ENCODE peak calls at places on chromosomes 5 and 9, in ten cellular contexts. N is mesendoderm; P is kidney; B is cardiac muscle cell; R is upper lobe of right lung; S is tibial artery; H is IMR-90; J is heart right ventricle; U is CD8-positive, alpha-beta T cell; W is H1. Z is an unnamed sample.
A peak's percentile ranks its signal among the peaks of the same experiment; 100 is the strongest.

GRCh38 chr9:89309608-89310485 is 1.1 kb upstream of the CKS2 start:
- DNase-seq in H (no peak), N (peak; percentile 88), U (no peak), R (no peak), B (peak; percentile 38), W (no peak), S (no peak), J (no peak), P (no peak), Z (no peak)

GRCh38 chr5:141692533-141692888 is 10.5 kb upstream of the ARAP3 start:
- DNase-seq in W (no peak), R (no peak), H (no peak), U (no peak), P (no peak), B (no peak), J (no peak), S (no peak), N (no peak), Z (no peak)

GRCh38 chr5:72438141-72438540 is 69.1 kb downstream of the ZNF366 start:
- DNase-seq in B (no peak), H (peak; percentile 27), W (no peak), S (no peak), U (no peak), J (no peak), N (peak; percentile 18), R (no peak), P (no peak), Z (peak; percentile 55)

GRCh38 chr9:133131506-133131905 is 10.5 kb upstream of the RALGDS start:
- DNase-seq in S (no peak), P (no peak), N (no peak), J (no peak), R (no peak), B (no peak), U (no peak), W (no peak), H (no peak), Z (no peak)

GRCh38 chr9:20024159-20024571 is 235.3 kb upstream of the SLC24A2 start:
- DNase-seq in J (no peak), W (no peak), U (no peak), B (no peak), N (peak; percentile 25), P (no peak), H (peak; percentile 37), R (no peak), S (no peak), Z (no peak)

GRCh38 chr9:98530806-98531386 is 177.8 kb downstream of the GABBR2 start:
- DNase-seq in B (no peak), R (no peak), S (no peak), U (no peak), N (no peak), H (no peak), J (no peak), W (no peak), P (no peak), Z (no peak)

GRCh38 chr5:15834596-15835245 is 334.7 kb downstream of the FBXL7 start:
- DNase-seq in B (peak; percentile 68), W (no peak), J (no peak), P (no peak), R (no peak), H (peak; percentile 91), U (no peak), N (peak; percentile 34), S (no peak), Z (peak; percentile 92)

GRCh38 chr5:139140631-139141071 is 57.5 kb downstream of the SIL1 start:
- DNase-seq in R (no peak), N (no peak), B (no peak), U (no peak), P (no peak), H (peak; percentile 30), W (no peak), S (peak; percentile 36), J (no peak), Z (no peak)

GRCh38 chr5:60161340-60161934 is 267.9 kb upstream of the PDE4D start:
- DNase-seq in P (no peak), R (no peak), N (peak; percentile 51), U (no peak), B (peak; percentile 55), J (no peak), S (no peak), W (no peak), H (peak; percentile 19), Z (peak; percentile 53)

GRCh38 chr5:32843532-32843895 is 132.4 kb downstream of the NPR3 start:
- DNase-seq in B (no peak), N (no peak), W (no peak), S (no peak), U (no peak), J (no peak), P (no peak), H (no peak), R (no peak), Z (no peak)

GRCh38 chr5:72108200-72109050 is 1.1 kb downstream of the MAP1B start:
- DNase-seq in J (peak; percentile 86), P (peak; percentile 86), S (peak; percentile 86), W (no peak), B (peak; percentile 78), U (no peak), N (peak; percentile 90), R (peak; percentile 66), H (peak; percentile 67), Z (peak; percentile 55)

GRCh38 chr5:553874-554273 is 29.6 kb upstream of the SLC9A3 start:
- DNase-seq in P (no peak), B (no peak), N (peak; percentile 29), R (no peak), S (peak; percentile 5), J (no peak), W (no peak), U (peak; percentile 37), H (no peak), Z (peak; percentile 57)

GRCh38 chr9:88303785-88304495 is 84.3 kb upstream of the SPIN1 start:
- DNase-seq in R (no peak), H (peak; percentile 58), B (no peak), P (no peak), J (no peak), W (no peak), S (no peak), U (no peak), N (no peak), Z (peak; percentile 25)

GRCh38 chr9:12854218-12854617 is 79.4 kb downstream of the LURAP1L start:
- DNase-seq in H (no peak), U (no peak), J (no peak), P (no peak), B (no peak), S (no peak), N (no peak), R (no peak), W (no peak), Z (peak; percentile 78)

GRCh38 chr9:12851331-12851730 is 76.5 kb downstream of the LURAP1L start:
- DNase-seq in R (no peak), W (no peak), N (no peak), J (no peak), S (no peak), U (no peak), H (no peak), B (no peak), P (no peak), Z (no peak)

GRCh38 chr9:12855066-12855465 is 80.2 kb downstream of the LURAP1L start:
- DNase-seq in W (no peak), S (no peak), R (no peak), J (no peak), P (no peak), B (no peak), N (no peak), H (no peak), U (no peak), Z (no peak)

GRCh38 chr9:12849486-12850010 is 74.7 kb downstream of the LURAP1L start:
- DNase-seq in R (no peak), S (no peak), H (peak; percentile 45), B (no peak), P (no peak), W (no peak), U (no peak), J (no peak), N (no peak), Z (peak; percentile 39)

DNA sequence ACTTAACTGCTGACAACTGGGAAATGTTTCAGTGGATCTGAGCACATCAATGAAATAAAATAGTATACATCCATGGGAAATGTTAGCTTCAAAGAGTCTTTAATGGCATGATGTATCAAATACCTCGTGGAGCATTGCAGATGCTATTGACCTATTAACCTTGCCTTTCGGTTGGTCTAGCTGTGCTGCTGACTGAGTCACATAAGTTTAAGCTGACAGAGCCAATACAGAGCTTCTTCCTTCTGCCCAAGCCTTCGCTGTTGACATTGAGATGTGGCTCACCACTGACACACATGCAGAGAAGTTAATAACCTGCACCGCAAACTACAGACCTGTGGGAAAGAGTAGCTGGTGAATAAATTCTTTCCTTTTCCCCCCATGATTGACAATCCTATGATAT is 78.2 kb downstream of the LURAP1L start:
- DNase-seq in S (no peak), B (no peak), J (no peak), W (no peak), U (no peak), P (no peak), H (peak; percentile 26), N (no peak), R (no peak), Z (peak; percentile 90)
- H3K27ac ChIP-seq in S (no peak overlapping the region), B (no peak overlapping the region), J (no peak overlapping the region), W (no peak overlapping the region), U (no peak overlapping the region), P (no peak overlapping the region), H (no peak overlapping the region), N (no peak overlapping the region), R (no peak overlapping the region), Z (peak overlapping the region; percentile 100)

GRCh38 chr5:98827862-98828261 is 54.4 kb downstream of the RGMB start:
- DNase-seq in H (no peak), W (no peak), J (no peak), N (no peak), S (no peak), U (no peak), R (no peak), P (no peak), B (no peak), Z (no peak)
- H3K27ac ChIP-seq in H (no peak overlapping the region), W (no peak overlapping the region), J (no peak overlapping the region), N (no peak overlapping the region), S (no peak overlapping the region), U (no peak overlapping the region), R (no peak overlapping the region), P (no peak overlapping the region), B (no peak overlapping the region), Z (no peak overlapping the region)

DNA sequence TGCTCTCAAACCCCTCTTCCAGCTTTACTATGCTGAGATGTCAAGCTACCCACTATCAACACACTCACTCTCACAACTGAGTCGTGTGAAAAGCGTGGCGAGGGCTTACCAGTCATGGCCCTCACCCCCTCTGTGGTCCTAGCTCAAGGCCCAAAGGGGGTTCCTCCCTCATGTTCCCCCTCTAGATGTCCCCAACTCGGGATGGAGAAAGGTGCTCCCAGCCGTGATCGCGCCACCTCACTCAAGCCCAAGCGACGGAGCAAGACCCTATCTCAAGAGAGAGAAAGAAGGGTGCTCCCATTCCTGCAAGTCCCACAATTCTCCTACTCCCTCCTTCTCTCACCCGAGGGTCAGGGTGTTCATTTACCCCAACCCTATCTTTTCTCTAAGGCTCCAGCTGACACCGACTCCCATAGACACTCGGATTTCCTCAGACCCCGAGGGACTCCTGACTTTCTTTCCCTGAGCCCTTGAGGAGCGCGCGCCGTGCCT is 547 bp downstream of the SLC38A9 start:
- DNase-seq in B (no peak), U (no peak), N (no peak), W (no peak), J (no peak), S (no peak), H (no peak), P (no peak), R (no peak), Z (no peak)
- H3K27ac ChIP-seq in B (no peak overlapping the region), U (peak overlapping the region; percentile 54), N (no peak overlapping the region), W (peak overlapping the region; percentile 46), J (no peak overlapping the region), S (peak overlapping the region; percentile 77), H (peak overlapping the region; percentile 71), P (peak overlapping the region; percentile 32), R (peak overlapping the region; percentile 77), Z (no peak overlapping the region)

GRCh38 chr5:110736763-110737162 is 2.0 kb upstream of the SLC25A46 start:
- DNase-seq in W (no peak), P (no peak), S (no peak), B (no peak), N (no peak), R (no peak), H (no peak), J (no peak), U (no peak), Z (no peak)
- H3K27ac ChIP-seq in W (no peak overlapping the region), P (no peak overlapping the region), S (no peak overlapping the region), B (no peak overlapping the region), N (no peak overlapping the region), R (no peak overlapping the region), H (no peak overlapping the region), J (no peak overlapping the region), U (no peak overlapping the region), Z (no peak overlapping the region)

Z was measured in PC-3.